ENCODE peak calls at places on chromosomes 2 and 18, in four cellular contexts. One of them, this sample, is unnamed.

GRCh38 chr2:191441761-191442160 is 196.6 kb downstream of the MYO1B start:
- DNase-seq in T-helper 17 cell: no peak
- DNase-seq in HEK293T: no peak
- DNase-seq in coronary artery: no peak
- DNase-seq in this sample: peak; percentile 72

GRCh38 chr2:169933124-169933711 is 106.0 kb downstream of the UBR3 start:
- DNase-seq in coronary artery: no peak
- DNase-seq in T-helper 17 cell: no peak
- DNase-seq in HEK293T: peak; percentile 31
- DNase-seq in this sample: peak; percentile 83

GRCh38 chr2:164126960-164127359 is 391.2 kb upstream of the FIGN start:
- DNase-seq in coronary artery: no peak
- DNase-seq in HEK293T: no peak
- DNase-seq in T-helper 17 cell: no peak
- DNase-seq in this sample: no peak

GRCh38 chr2:206920936-206921335 is 18.4 kb upstream of the CPO start:
- DNase-seq in T-helper 17 cell: no peak
- DNase-seq in HEK293T: no peak
- DNase-seq in coronary artery: no peak
- DNase-seq in this sample: no peak

GRCh38 chr2:190563109-190563508 is 28.6 kb upstream of the NEMP2 start:
- DNase-seq in coronary artery: no peak
- DNase-seq in HEK293T: no peak
- DNase-seq in T-helper 17 cell: no peak
- DNase-seq in this sample: no peak

GRCh38 chr2:70923378-70924015 is 12.2 kb upstream of the ATP6V1B1 start:
- DNase-seq in T-helper 17 cell: no peak
- DNase-seq in HEK293T: peak; percentile 46
- DNase-seq in coronary artery: peak; percentile 54
- DNase-seq in this sample: no peak

GRCh38 chr18:1458547-1458946 is 553.9 kb downstream of the ADCYAP1 start:
- DNase-seq in T-helper 17 cell: no peak
- DNase-seq in HEK293T: no peak
- DNase-seq in coronary artery: no peak
- DNase-seq in this sample: no peak

GRCh38 chr2:65404988-65405697 is 27.3 kb downstream of the SPRED2 start:
- DNase-seq in HEK293T: no peak
- DNase-seq in coronary artery: no peak
- DNase-seq in T-helper 17 cell: no peak
- DNase-seq in this sample: no peak

GRCh38 chr2:85429213-85429923 is 10.9 kb downstream of the SH2D6 start:
- DNase-seq in HEK293T: no peak
- DNase-seq in coronary artery: no peak
- DNase-seq in T-helper 17 cell: no peak
- DNase-seq in this sample: no peak

GRCh38 chr18:12772111-12772510 is 69.3 kb downstream of the PSMG2 start:
- DNase-seq in HEK293T: no peak
- DNase-seq in coronary artery: peak; percentile 3
- DNase-seq in T-helper 17 cell: no peak
- DNase-seq in this sample: no peak

GRCh38 chr2:62501794-62502500 is 4.0 kb downstream of the TMEM17 start:
- DNase-seq in T-helper 17 cell: no peak
- DNase-seq in coronary artery: no peak
- DNase-seq in HEK293T: no peak
- DNase-seq in this sample: no peak

GRCh38 chr2:240912878-240913809 is 7.0 kb downstream of the CROCC2 start:
- DNase-seq in HEK293T: no peak
- DNase-seq in coronary artery: no peak
- DNase-seq in T-helper 17 cell: no peak
- DNase-seq in this sample: no peak

This sample was measured in NCI-H1694 treated with DMSO at 0.1 percent for 48 hours.